ENCODE peak calls at places on chromosomes 12 and 14, in six cellular contexts. U is Peyer's patch; E is CD8-positive, alpha-beta T cell; C is HL-60; R is GM10248; I is transverse colon. X is an unnamed sample.

GRCh38 chr14:44374906-44375305 is 132.2 kb downstream of the FSCB start:
- DNase-seq in R (no peak), E (no peak), C (no peak), U (no peak), I (no peak), X (no peak)

GRCh38 chr12:27185234-27186045 is 58.6 kb upstream of the STK38L start:
- DNase-seq in I (no peak), E (peak), C (no peak), R (no peak), U (no peak), X (no peak)

GRCh38 chr14:95227279-95227860 is 70.0 kb upstream of the DICER1 start:
- DNase-seq in E (no peak), U (no peak), I (no peak), C (no peak), R (no peak), X (no peak)

GRCh38 chr14:105588236-105588860 is 62.0 kb downstream of the TMEM121 start:
- DNase-seq in E (no peak), C (no peak), I (peak), R (no peak), U (no peak), X (no peak)

GRCh38 chr14:57362356-57362755 is 28.0 kb upstream of the NAA30 start:
- DNase-seq in I (no peak), C (no peak), E (no peak), R (no peak), U (no peak), X (no peak)

GRCh38 chr12:21906919-21907642 is 34.1 kb downstream of the ABCC9 start:
- DNase-seq in E (no peak), I (no peak), R (no peak), U (no peak), C (no peak), X (no peak)

GRCh38 chr14:103522649-103523582 is at the start of gene CKB:
- DNase-seq in U (peak), I (peak), C (no peak), E (no peak), R (peak), X (peak)

GRCh38 chr14:34554540-34555250 is 15.2 kb upstream of the EAPP start:
- DNase-seq in C (no peak), E (no peak), U (peak), I (no peak), R (no peak), X (no peak)

GRCh38 chr12:76549131-76549530 is 10.4 kb downstream of the OSBPL8 start:
- DNase-seq in R (no peak), U (no peak), C (no peak), I (no peak), E (no peak), X (no peak)

GRCh38 chr14:75234173-75234855 is 44.3 kb upstream of the FOS start:
- DNase-seq in U (peak), E (no peak), C (no peak), I (peak), R (no peak), X (peak)

GRCh38 chr14:39318574-39318973 is 84.9 kb downstream of the MIA2 start:
- DNase-seq in E (no peak), U (no peak), C (no peak), R (no peak), I (no peak), X (no peak)

GRCh38 chr12:14957769-14958168 is 3.6 kb downstream of the ARHGDIB start:
- DNase-seq in R (no peak), E (no peak), U (no peak), C (no peak), I (peak), X (no peak)

GRCh38 chr12:98154850-98155249 is 360.5 kb upstream of the TMPO start:
- DNase-seq in R (no peak), E (no peak), C (no peak), I (no peak), U (no peak), X (no peak)

GRCh38 chr14:103719766-103720165 is 4.2 kb downstream of the ZFYVE21 start:
- DNase-seq in R (no peak), I (no peak), U (no peak), C (no peak), E (no peak), X (no peak)

GRCh38 chr12:64724201-64724745 is 34.9 kb downstream of the GNS start:
- DNase-seq in I (no peak), C (no peak), E (no peak), U (no peak), R (no peak), X (no peak)

GRCh38 chr14:103817595-103817994 is 29.8 kb downstream of the PPP1R13B start:
- DNase-seq in I (no peak), C (no peak), U (no peak), E (no peak), R (no peak), X (no peak)

GRCh38 chr12:116381744-116382455 is 104.4 kb upstream of the MED13L start:
- DNase-seq in U (no peak), I (no peak), R (no peak), C (no peak), E (no peak), X (peak)

GRCh38 chr12:124524231-124524925 is 43.0 kb downstream of the NCOR2 start:
- DNase-seq in C (no peak), R (no peak), U (no peak), I (no peak), E (no peak), X (peak)

GRCh38 chr12:95674631-95675030 is 115.9 kb downstream of the NTN4 start:
- DNase-seq in R (no peak), C (no peak), E (no peak), I (no peak), U (no peak), X (no peak)

GRCh38 chr12:105670664-105671063 is 340.2 kb downstream of the C12orf75 start:
- DNase-seq in R (no peak), E (no peak), I (no peak), U (no peak), C (no peak), X (no peak)

GRCh38 chr14:103748539-103748867 is 32.9 kb downstream of the ZFYVE21 start:
- DNase-seq in U (no peak), C (no peak), I (no peak), R (no peak), E (peak), X (no peak)

GRCh38 chr14:85566603-85567002 is 36.7 kb downstream of the FLRT2 start:
- DNase-seq in E (no peak), U (no peak), I (no peak), R (no peak), C (no peak), X (peak)

GRCh38 chr12:2372735-2373134 is 319.9 kb downstream of the CACNA1C start:
- DNase-seq in I (no peak), U (no peak), C (no peak), R (no peak), E (no peak), X (no peak)

GRCh38 chr12:130952545-130952954 is 1.2 kb upstream of the ADGRD1 start:
- DNase-seq in E (no peak), U (no peak), R (no peak), I (no peak), C (no peak), X (no peak)

GRCh38 chr12:93186621-93187020 is 191.1 kb upstream of the NUDT4 start:
- DNase-seq in R (no peak), I (no peak), U (no peak), C (no peak), E (no peak), X (no peak)

GRCh38 chr14:51396222-51396815 is 156.3 kb downstream of the TMX1 start:
- DNase-seq in E (no peak), R (no peak), U (no peak), I (peak), C (no peak), X (peak)

GRCh38 chr14:81269100-81269978 is 48.6 kb upstream of the GTF2A1 start:
- DNase-seq in R (peak), E (no peak), I (no peak), C (peak), U (peak), X (peak)

GRCh38 chr12:93174048-93174447 is 203.7 kb upstream of the NUDT4 start:
- DNase-seq in E (no peak), C (no peak), U (no peak), R (no peak), I (no peak), X (no peak)

GRCh38 chr12:13915096-13915495 is 66.3 kb downstream of the GRIN2B start:
- DNase-seq in R (no peak), U (no peak), C (no peak), I (no peak), E (no peak), X (no peak)

GRCh38 chr12:26715232-26715631 is 117.8 kb downstream of the ITPR2 start:
- DNase-seq in E (no peak), C (no peak), R (no peak), I (no peak), U (no peak), X (no peak)

GRCh38 chr14:36183402-36183801 is 6.9 kb upstream of the PTCSC3 start:
- DNase-seq in E (no peak), U (no peak), I (no peak), R (no peak), C (no peak), X (no peak)

GRCh38 chr12:17017402-17017801 is 411.4 kb upstream of the LMO3 start:
- DNase-seq in R (no peak), U (no peak), E (no peak), C (no peak), I (no peak), X (peak)

GRCh38 chr12:62260733-62261683 is 804 bp downstream of the USP15 start:
- DNase-seq in U (peak), R (peak), E (peak), I (peak), C (peak), X (peak)

GRCh38 chr12:95862038-95862437 is 3.3 kb downstream of the SNRPF start:
- DNase-seq in E (no peak), R (no peak), I (no peak), U (no peak), C (no peak), X (no peak)

GRCh38 chr12:70571029-70571428 is 66.2 kb downstream of the PTPRB start:
- DNase-seq in E (no peak), I (no peak), C (no peak), R (no peak), U (no peak), X (no peak)

GRCh38 chr12:123931686-123932321 is 40.8 kb downstream of the CCDC92 start:
- DNase-seq in U (peak), R (no peak), I (no peak), C (no peak), E (peak), X (no peak)

GRCh38 chr12:57476162-57476992 is 3.3 kb downstream of the ARHGAP9 start:
- DNase-seq in I (peak), C (peak), E (peak), R (peak), U (peak), X (no peak)
- TF ChIP-seq CTCF in I (no peak), C (peak), E (peak), R (peak), U (peak), X (no peak)

GRCh38 chr12:80939231-80939950 is 1.7 kb upstream of the LIN7A start:
- DNase-seq in I (no peak), E (no peak), R (no peak), U (no peak), C (peak), X (no peak)
- TF ChIP-seq CTCF in I (no peak), E (no peak), R (no peak), U (no peak), C (no peak), X (no peak)

DNA sequence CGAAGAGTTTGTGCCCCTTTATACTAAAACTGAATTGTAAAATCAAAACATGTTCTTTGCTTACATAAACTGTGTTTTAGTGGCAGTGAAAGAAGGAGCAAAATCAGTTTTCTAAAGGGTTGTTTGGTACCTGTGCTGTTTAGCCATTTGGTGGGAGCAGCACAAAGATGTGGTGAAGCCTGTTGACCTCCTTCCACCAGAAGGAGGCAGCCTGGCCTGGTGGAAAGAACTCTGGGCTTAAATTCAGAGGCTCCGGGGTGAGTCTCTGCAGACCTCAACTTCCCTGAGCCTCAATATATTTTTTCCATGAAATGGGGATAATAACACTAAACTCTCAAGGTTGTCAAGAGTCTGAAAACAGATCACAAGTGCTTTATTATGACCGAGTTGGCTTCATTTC is 502.5 kb downstream of the VRK1 start:
- DNase-seq in C (no peak), E (peak), I (no peak), U (no peak), R (no peak), X (no peak)
- TF ChIP-seq CTCF in C (no peak), E (no peak), I (no peak), U (no peak), R (no peak), X (no peak)

DNA sequence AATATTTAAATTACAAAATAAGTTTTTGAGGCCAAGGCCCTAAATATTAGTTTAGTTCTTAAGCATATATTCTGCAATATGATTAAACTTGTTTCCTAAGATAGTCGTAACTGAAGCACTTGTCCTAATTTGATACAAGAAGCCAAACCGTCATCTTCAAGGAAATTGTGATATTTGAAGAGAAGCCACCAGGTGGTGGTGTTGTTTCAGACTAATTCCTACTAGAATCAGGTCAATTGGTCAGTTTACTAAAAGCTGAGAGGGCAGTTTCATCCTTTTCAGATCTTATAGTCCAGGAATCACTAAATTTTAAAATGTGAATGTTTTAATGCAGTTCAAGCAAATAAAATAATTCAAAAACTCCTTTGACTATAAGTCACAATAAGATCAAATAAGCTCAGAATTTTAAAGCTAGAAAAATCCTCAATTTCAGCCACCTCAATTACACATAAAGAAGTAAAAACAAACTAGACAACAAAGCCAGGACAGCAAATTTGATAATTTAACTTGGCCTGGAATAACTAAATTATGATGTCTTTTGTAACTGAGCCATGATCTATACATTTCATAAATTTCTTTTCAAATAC is 7.1 kb upstream of the ARL1 start:
- DNase-seq in I (peak), U (peak), C (peak), R (peak), E (no peak), X (peak)
- TF ChIP-seq CTCF in I (peak), U (peak), C (no peak), R (peak), E (peak), X (peak)

GRCh38 chr14:60189923-60190840 is 25.0 kb upstream of the DHRS7 start:
- DNase-seq in I (no peak), U (no peak), C (no peak), E (no peak), R (no peak), X (no peak)

GRCh38 chr14:60188696-60189095 is 23.5 kb upstream of the DHRS7 start:
- DNase-seq in U (no peak), I (no peak), E (no peak), R (no peak), C (no peak), X (no peak)

GRCh38 chr14:60184597-60185555 is 19.7 kb upstream of the DHRS7 start:
- DNase-seq in U (no peak), R (no peak), E (no peak), C (no peak), I (no peak), X (no peak)

GRCh38 chr14:60183724-60184596 is 18.8 kb upstream of the DHRS7 start:
- DNase-seq in R (peak), C (no peak), I (no peak), U (no peak), E (no peak), X (no peak)

DNA sequence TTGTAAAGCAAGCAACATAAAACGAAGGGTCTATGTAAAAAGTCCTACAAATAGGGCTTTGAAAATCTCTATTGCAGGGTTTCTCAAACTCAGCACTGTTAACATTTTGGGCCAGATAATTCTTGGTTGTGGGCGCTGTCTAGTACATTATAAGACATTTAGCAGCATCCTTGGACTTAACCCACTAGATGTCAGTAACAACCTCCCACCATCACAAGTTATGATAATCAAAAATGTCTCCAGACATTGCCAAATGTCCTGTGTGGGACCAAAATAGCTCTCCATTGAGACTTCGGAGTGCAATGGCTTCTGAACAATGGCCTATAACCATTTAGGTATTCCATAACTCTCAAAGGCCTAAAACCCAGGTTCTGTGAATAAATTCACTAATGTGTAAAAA is 22.9 kb upstream of the DHRS7 start:
- DNase-seq in C (no peak), U (no peak), E (no peak), R (no peak), I (no peak), X (no peak)
- TF ChIP-seq CTCF in C (peak), U (no peak), E (no peak), R (peak), I (no peak), X (no peak)

GRCh38 chr12:110015132-110015531 is 15.9 kb downstream of the ANKRD13A start:
- DNase-seq in I (no peak), U (no peak), E (no peak), R (no peak), C (no peak), X (no peak)
- TF ChIP-seq CTCF in I (no peak), U (no peak), E (peak), R (no peak), C (peak), X (no peak)

GRCh38 chr12:6370994-6371754 is 4.2 kb downstream of the SCNN1A start:
- DNase-seq in I (peak), R (no peak), E (no peak), U (peak), C (no peak), X (peak)
- TF ChIP-seq CTCF in I (no peak), R (no peak), E (no peak), U (no peak), C (no peak), X (no peak)

X was measured in RWPE1.